ENCODE peak calls at places on chromosomes 3 and 15, in six cellular contexts. C is NCI-H2029; R is nephron progenitor cell; K is posterior cingulate gyrus; I is DMS79; N is activated CD4-positive, alpha-beta T cell treated with anti-CD3 and anti-CD28 coated beads, Interleukin-2, amount 10 ng/mL, durations not matched to agents 7 days and 5 days. Y is an unnamed sample.
A peak's percentile ranks its signal among the peaks of the same experiment; 100 is the strongest.

GRCh38 chr3:182533394-182533793 is 259.9 kb upstream of the ATP11B start:
- DNase-seq in C (peak; percentile 54), R (no peak), K (no peak), I (peak; percentile 63), N (no peak), Y (no peak)

GRCh38 chr15:88015228-88015860 is 241.2 kb downstream of the NTRK3 start:
- DNase-seq in C (no peak), R (no peak), K (peak; percentile 85), I (no peak), N (no peak), Y (peak; percentile 35)

GRCh38 chr15:85041230-85041629 is 59.6 kb downstream of the PDE8A start:
- DNase-seq in C (no peak), R (no peak), K (no peak), I (no peak), N (no peak), Y (no peak)

GRCh38 chr15:90970274-90970673 is 15.6 kb downstream of the RCCD1 start:
- DNase-seq in C (no peak), R (no peak), K (peak; percentile 42), I (no peak), N (no peak), Y (no peak)

GRCh38 chr15:84669726-84670125 is 11.7 kb upstream of the NMB start:
- DNase-seq in C (no peak), R (no peak), K (no peak), I (no peak), N (no peak), Y (no peak)

GRCh38 chr15:68682330-68682729 is 103.5 kb downstream of the CORO2B start:
- DNase-seq in C (no peak), R (no peak), K (peak; percentile 55), I (no peak), N (no peak), Y (peak; percentile 78)

GRCh38 chr15:93233710-93234109 is 144.7 kb upstream of the RGMA start:
- DNase-seq in C (no peak), R (no peak), K (no peak), I (no peak), N (no peak), Y (no peak)

GRCh38 chr15:83698294-83698693 is 44.4 kb downstream of the ADAMTSL3 start:
- DNase-seq in C (no peak), R (no peak), K (no peak), I (no peak), N (no peak), Y (no peak)

GRCh38 chr15:72009207-72009606 is 108.7 kb downstream of the MYO9A start:
- DNase-seq in C (no peak), R (peak; percentile 46), K (no peak), I (no peak), N (no peak), Y (no peak)

GRCh38 chr15:31361764-31362120 is 35.1 kb downstream of the KLF13 start:
- DNase-seq in C (peak; percentile 26), R (no peak), K (no peak), I (no peak), N (no peak), Y (no peak)

GRCh38 chr3:171049831-171050444 is 23.4 kb upstream of the SLC2A2 start:
- DNase-seq in C (peak; percentile 6), R (peak; percentile 60), K (peak; percentile 92), I (no peak), N (peak; percentile 60), Y (peak; percentile 76)

GRCh38 chr15:97504031-97504430 is 456.5 kb upstream of the ARRDC4 start:
- DNase-seq in C (no peak), R (no peak), K (no peak), I (no peak), N (no peak), Y (no peak)

GRCh38 chr15:94246016-94246415 is 14.7 kb downstream of the MCTP2 start:
- DNase-seq in C (no peak), R (no peak), K (no peak), I (no peak), N (no peak), Y (no peak)

GRCh38 chr15:61171190-61171589 is 57.9 kb downstream of the RORA start:
- DNase-seq in C (no peak), R (no peak), K (no peak), I (no peak), N (no peak), Y (no peak)

GRCh38 chr15:69852482-69853275 is 245.0 kb downstream of the TLE3 start:
- DNase-seq in C (no peak), R (no peak), K (no peak), I (no peak), N (no peak), Y (no peak)

GRCh38 chr3:12149029-12149428 is 9.7 kb downstream of the TIMP4 start:
- DNase-seq in C (no peak), R (no peak), K (no peak), I (no peak), N (no peak), Y (no peak)

GRCh38 chr3:167166594-167167253 is 213.4 kb downstream of the ZBBX start:
- DNase-seq in C (no peak), R (no peak), K (no peak), I (no peak), N (no peak), Y (no peak)

GRCh38 chr3:182725372-182726251 is 67.7 kb upstream of the ATP11B start:
- DNase-seq in C (no peak), R (peak; percentile 54), K (no peak), I (no peak), N (no peak), Y (no peak)

GRCh38 chr3:141795311-141795710 is 32.1 kb downstream of the GRK7 start:
- DNase-seq in C (no peak), R (no peak), K (no peak), I (no peak), N (no peak), Y (peak; percentile 6)

GRCh38 chr3:114799789-114800188 is 347.3 kb downstream of the ZBTB20 start:
- DNase-seq in C (no peak), R (no peak), K (no peak), I (peak; percentile 5), N (no peak), Y (no peak)

GRCh38 chr3:101379695-101380376 is 59.5 kb upstream of the IMPG2 start:
- DNase-seq in C (no peak), R (no peak), K (no peak), I (no peak), N (peak; percentile 15), Y (peak; percentile 24)